ENCODE peak calls at places on chromosomes 1 and 21, in six cellular contexts. One of them, this sample, is unnamed.

GRCh38 chr1:162230096-162230495 is 146.6 kb downstream of the SPATA46 start:
- DNase-seq in NCI-H1092 treated with DMSO at 0.1 percent for 48 hours: peak
- DNase-seq in stimulated activated CD4-positive, alpha-beta T cell treated with anti-CD3 and anti-CD28 coated beads, Interleukin-1b, Interleukin-23, amount 100 ng/mL, for 4 hours: no peak
- DNase-seq in WTC11: peak
- DNase-seq in NCI-H2107: peak
- DNase-seq in hepatocyte: no peak
- DNase-seq in this sample: no peak

GRCh38 chr1:181073638-181074037 is 14.9 kb upstream of the IER5 start:
- DNase-seq in NCI-H1092 treated with DMSO at 0.1 percent for 48 hours: no peak
- DNase-seq in stimulated activated CD4-positive, alpha-beta T cell treated with anti-CD3 and anti-CD28 coated beads, Interleukin-1b, Interleukin-23, amount 100 ng/mL, for 4 hours: no peak
- DNase-seq in WTC11: no peak
- DNase-seq in NCI-H2107: no peak
- DNase-seq in hepatocyte: peak
- DNase-seq in this sample: no peak

GRCh38 chr1:46535063-46535462 is 16.4 kb downstream of the KNCN start:
- DNase-seq in NCI-H1092 treated with DMSO at 0.1 percent for 48 hours: peak
- DNase-seq in stimulated activated CD4-positive, alpha-beta T cell treated with anti-CD3 and anti-CD28 coated beads, Interleukin-1b, Interleukin-23, amount 100 ng/mL, for 4 hours: peak
- DNase-seq in WTC11: no peak
- DNase-seq in NCI-H2107: no peak
- DNase-seq in hepatocyte: peak
- DNase-seq in this sample: peak

GRCh38 chr1:170318141-170318540 is 172.4 kb downstream of the NTMT2 start:
- DNase-seq in NCI-H1092 treated with DMSO at 0.1 percent for 48 hours: no peak
- DNase-seq in stimulated activated CD4-positive, alpha-beta T cell treated with anti-CD3 and anti-CD28 coated beads, Interleukin-1b, Interleukin-23, amount 100 ng/mL, for 4 hours: no peak
- DNase-seq in WTC11: no peak
- DNase-seq in NCI-H2107: no peak
- DNase-seq in hepatocyte: no peak
- DNase-seq in this sample: no peak

GRCh38 chr1:110565565-110565964 is 40.6 kb downstream of the KCNA2 start:
- DNase-seq in NCI-H1092 treated with DMSO at 0.1 percent for 48 hours: peak
- DNase-seq in stimulated activated CD4-positive, alpha-beta T cell treated with anti-CD3 and anti-CD28 coated beads, Interleukin-1b, Interleukin-23, amount 100 ng/mL, for 4 hours: no peak
- DNase-seq in WTC11: no peak
- DNase-seq in NCI-H2107: no peak
- DNase-seq in hepatocyte: no peak
- DNase-seq in this sample: no peak

GRCh38 chr1:232620356-232620841 is 9.5 kb downstream of the SIPA1L2 start:
- DNase-seq in NCI-H1092 treated with DMSO at 0.1 percent for 48 hours: peak
- DNase-seq in stimulated activated CD4-positive, alpha-beta T cell treated with anti-CD3 and anti-CD28 coated beads, Interleukin-1b, Interleukin-23, amount 100 ng/mL, for 4 hours: no peak
- DNase-seq in WTC11: no peak
- DNase-seq in NCI-H2107: peak
- DNase-seq in hepatocyte: peak
- DNase-seq in this sample: peak

GRCh38 chr21:42572906-42573495 is 59.3 kb downstream of the SLC37A1 start:
- DNase-seq in NCI-H1092 treated with DMSO at 0.1 percent for 48 hours: no peak
- DNase-seq in stimulated activated CD4-positive, alpha-beta T cell treated with anti-CD3 and anti-CD28 coated beads, Interleukin-1b, Interleukin-23, amount 100 ng/mL, for 4 hours: no peak
- DNase-seq in WTC11: peak
- DNase-seq in NCI-H2107: no peak
- DNase-seq in hepatocyte: no peak
- DNase-seq in this sample: no peak

GRCh38 chr1:239952348-239953307 is 139.1 kb upstream of the FMN2 start:
- DNase-seq in NCI-H1092 treated with DMSO at 0.1 percent for 48 hours: no peak
- DNase-seq in stimulated activated CD4-positive, alpha-beta T cell treated with anti-CD3 and anti-CD28 coated beads, Interleukin-1b, Interleukin-23, amount 100 ng/mL, for 4 hours: no peak
- DNase-seq in WTC11: peak
- DNase-seq in NCI-H2107: no peak
- DNase-seq in hepatocyte: no peak
- DNase-seq in this sample: no peak

GRCh38 chr1:161196521-161197451 is 2.1 kb downstream of the ADAMTS4 start:
- DNase-seq in NCI-H1092 treated with DMSO at 0.1 percent for 48 hours: no peak
- DNase-seq in stimulated activated CD4-positive, alpha-beta T cell treated with anti-CD3 and anti-CD28 coated beads, Interleukin-1b, Interleukin-23, amount 100 ng/mL, for 4 hours: no peak
- DNase-seq in WTC11: no peak
- DNase-seq in NCI-H2107: no peak
- DNase-seq in hepatocyte: peak
- DNase-seq in this sample: no peak

This sample was measured in colonic mucosa.